ENCODE peak calls at places on chromosomes 6 and 20, in nine cellular contexts. One of them, this sample, is unnamed.
A peak's percentile ranks its signal among the peaks of the same experiment; 100 is the strongest.

GRCh38 chr6:43334466-43335095 is 26.0 kb upstream of the CRIP3 start:
- DNase-seq in BE2C: no peak
- DNase-seq in spleen: no peak
- DNase-seq in PC-3: peak; percentile 82
- DNase-seq in stomach: no peak
- DNase-seq in Panc1: peak; percentile 46
- DNase-seq in trophoblast cell: no peak
- DNase-seq in cardiac muscle cell: peak; percentile 73
- DNase-seq in effector memory CD4-positive, alpha-beta T cell: no peak
- DNase-seq in this sample: no peak

GRCh38 chr6:52728394-52728793 is 34.9 kb downstream of the GSTA2 start:
- DNase-seq in BE2C: no peak
- DNase-seq in spleen: no peak
- DNase-seq in PC-3: peak; percentile 46
- DNase-seq in stomach: peak; percentile 41
- DNase-seq in Panc1: no peak
- DNase-seq in trophoblast cell: no peak
- DNase-seq in cardiac muscle cell: peak; percentile 33
- DNase-seq in effector memory CD4-positive, alpha-beta T cell: no peak
- DNase-seq in this sample: no peak

GRCh38 chr6:42136508-42137191 is 5.8 kb downstream of the C6orf132 start:
- DNase-seq in BE2C: peak; percentile 73
- DNase-seq in spleen: no peak
- DNase-seq in PC-3: peak; percentile 85
- DNase-seq in stomach: peak; percentile 28
- DNase-seq in Panc1: no peak
- DNase-seq in trophoblast cell: peak; percentile 62
- DNase-seq in cardiac muscle cell: peak; percentile 55
- DNase-seq in effector memory CD4-positive, alpha-beta T cell: no peak
- DNase-seq in this sample: no peak

GRCh38 chr6:97068211-97068610 is 143.7 kb downstream of the KLHL32 start:
- DNase-seq in BE2C: peak; percentile 28
- DNase-seq in spleen: no peak
- DNase-seq in PC-3: peak; percentile 28
- DNase-seq in stomach: no peak
- DNase-seq in Panc1: no peak
- DNase-seq in trophoblast cell: no peak
- DNase-seq in cardiac muscle cell: peak; percentile 67
- DNase-seq in effector memory CD4-positive, alpha-beta T cell: no peak
- DNase-seq in this sample: no peak

GRCh38 chr6:41937881-41938574 is 3.6 kb downstream of the CCND3 start:
- DNase-seq in BE2C: no peak
- DNase-seq in spleen: no peak
- DNase-seq in PC-3: no peak
- DNase-seq in stomach: no peak
- DNase-seq in Panc1: no peak
- DNase-seq in trophoblast cell: no peak
- DNase-seq in cardiac muscle cell: peak; percentile 77
- DNase-seq in effector memory CD4-positive, alpha-beta T cell: peak; percentile 37
- DNase-seq in this sample: peak; percentile 22

GRCh38 chr20:58640446-58640845 is 10.6 kb upstream of the STX16 start:
- DNase-seq in BE2C: no peak
- DNase-seq in spleen: no peak
- DNase-seq in PC-3: peak; percentile 56
- DNase-seq in stomach: no peak
- DNase-seq in Panc1: no peak
- DNase-seq in trophoblast cell: peak; percentile 31
- DNase-seq in cardiac muscle cell: peak; percentile 62
- DNase-seq in effector memory CD4-positive, alpha-beta T cell: no peak
- DNase-seq in this sample: no peak

GRCh38 chr20:49187330-49188100 is 619 bp downstream of the STAU1 start:
- DNase-seq in BE2C: no peak
- DNase-seq in spleen: no peak
- DNase-seq in PC-3: no peak
- DNase-seq in stomach: peak; percentile 28
- DNase-seq in Panc1: no peak
- DNase-seq in trophoblast cell: peak; percentile 93
- DNase-seq in cardiac muscle cell: peak; percentile 4
- DNase-seq in effector memory CD4-positive, alpha-beta T cell: peak; percentile 43
- DNase-seq in this sample: peak; percentile 12

GRCh38 chr6:148736779-148737412 is 9.9 kb upstream of the UST start:
- DNase-seq in BE2C: no peak
- DNase-seq in spleen: no peak
- DNase-seq in PC-3: peak; percentile 29
- DNase-seq in stomach: no peak
- DNase-seq in Panc1: no peak
- DNase-seq in trophoblast cell: no peak
- DNase-seq in cardiac muscle cell: no peak
- DNase-seq in effector memory CD4-positive, alpha-beta T cell: no peak
- DNase-seq in this sample: no peak

GRCh38 chr6:123716506-123716905 is 79.8 kb upstream of the TRDN start:
- DNase-seq in BE2C: no peak
- DNase-seq in spleen: no peak
- DNase-seq in PC-3: no peak
- DNase-seq in stomach: no peak
- DNase-seq in Panc1: no peak
- DNase-seq in trophoblast cell: no peak
- DNase-seq in cardiac muscle cell: no peak
- DNase-seq in effector memory CD4-positive, alpha-beta T cell: no peak
- DNase-seq in this sample: no peak

GRCh38 chr6:114008331-114008730 is 37.4 kb upstream of the HDAC2 start:
- DNase-seq in BE2C: no peak
- DNase-seq in spleen: no peak
- DNase-seq in PC-3: no peak
- DNase-seq in stomach: no peak
- DNase-seq in Panc1: no peak
- DNase-seq in trophoblast cell: no peak
- DNase-seq in cardiac muscle cell: no peak
- DNase-seq in effector memory CD4-positive, alpha-beta T cell: no peak
- DNase-seq in this sample: no peak

GRCh38 chr20:20201124-20201523 is 148.8 kb downstream of the CFAP61 start:
- DNase-seq in BE2C: no peak
- DNase-seq in spleen: no peak
- DNase-seq in PC-3: no peak
- DNase-seq in stomach: no peak
- DNase-seq in Panc1: no peak
- DNase-seq in trophoblast cell: no peak
- DNase-seq in cardiac muscle cell: no peak
- DNase-seq in effector memory CD4-positive, alpha-beta T cell: no peak
- DNase-seq in this sample: no peak

GRCh38 chr6:53744321-53744720 is 50.5 kb upstream of the LRRC1 start:
- DNase-seq in BE2C: no peak
- DNase-seq in spleen: no peak
- DNase-seq in PC-3: peak; percentile 86
- DNase-seq in stomach: no peak
- DNase-seq in Panc1: no peak
- DNase-seq in trophoblast cell: peak; percentile 58
- DNase-seq in cardiac muscle cell: no peak
- DNase-seq in effector memory CD4-positive, alpha-beta T cell: no peak
- DNase-seq in this sample: no peak

GRCh38 chr20:35504751-35505150 is 24.7 kb downstream of the C20orf173 start:
- DNase-seq in BE2C: no peak
- DNase-seq in spleen: no peak
- DNase-seq in PC-3: no peak
- DNase-seq in stomach: no peak
- DNase-seq in Panc1: no peak
- DNase-seq in trophoblast cell: no peak
- DNase-seq in cardiac muscle cell: no peak
- DNase-seq in effector memory CD4-positive, alpha-beta T cell: no peak
- DNase-seq in this sample: no peak

GRCh38 chr6:87382861-87383260 is 24.9 kb upstream of the CFAP206 start:
- DNase-seq in BE2C: peak; percentile 59
- DNase-seq in spleen: no peak
- DNase-seq in PC-3: no peak
- DNase-seq in stomach: no peak
- DNase-seq in Panc1: no peak
- DNase-seq in trophoblast cell: no peak
- DNase-seq in cardiac muscle cell: no peak
- DNase-seq in effector memory CD4-positive, alpha-beta T cell: no peak
- DNase-seq in this sample: no peak

GRCh38 chr6:11161031-11161966 is 49.8 kb upstream of the ERVFRD-1 start:
- DNase-seq in BE2C: no peak
- DNase-seq in spleen: no peak
- DNase-seq in PC-3: peak; percentile 75
- DNase-seq in stomach: no peak
- DNase-seq in Panc1: no peak
- DNase-seq in trophoblast cell: no peak
- DNase-seq in cardiac muscle cell: no peak
- DNase-seq in effector memory CD4-positive, alpha-beta T cell: no peak
- DNase-seq in this sample: no peak

GRCh38 chr6:100446115-100446921 is 18.4 kb downstream of the SIM1 start:
- DNase-seq in BE2C: peak; percentile 22
- DNase-seq in spleen: no peak
- DNase-seq in PC-3: no peak
- DNase-seq in stomach: no peak
- DNase-seq in Panc1: no peak
- DNase-seq in trophoblast cell: no peak
- DNase-seq in cardiac muscle cell: no peak
- DNase-seq in effector memory CD4-positive, alpha-beta T cell: no peak
- DNase-seq in this sample: no peak

GRCh38 chr6:64777941-64778785 is 928.9 kb downstream of the EYS start:
- DNase-seq in BE2C: no peak
- DNase-seq in spleen: no peak
- DNase-seq in PC-3: peak; percentile 65
- DNase-seq in stomach: no peak
- DNase-seq in Panc1: no peak
- DNase-seq in trophoblast cell: peak; percentile 59
- DNase-seq in cardiac muscle cell: peak; percentile 26
- DNase-seq in effector memory CD4-positive, alpha-beta T cell: no peak
- DNase-seq in this sample: no peak

GRCh38 chr6:31079656-31080261 is 32.6 kb downstream of the C6orf15 start:
- DNase-seq in BE2C: peak; percentile 76
- DNase-seq in spleen: peak; percentile 79
- DNase-seq in PC-3: peak; percentile 87
- DNase-seq in stomach: peak; percentile 73
- DNase-seq in Panc1: no peak
- DNase-seq in trophoblast cell: peak; percentile 50
- DNase-seq in cardiac muscle cell: peak; percentile 73
- DNase-seq in effector memory CD4-positive, alpha-beta T cell: peak; percentile 34
- DNase-seq in this sample: peak; percentile 63
- H3K4me3 ChIP-seq in BE2C: peak overlapping the region; percentile 10
- H3K4me3 ChIP-seq in spleen: peak overlapping the region; percentile 26
- H3K4me3 ChIP-seq in PC-3: no peak overlapping the region
- H3K4me3 ChIP-seq in stomach: no peak overlapping the region
- H3K4me3 ChIP-seq in Panc1: no peak overlapping the region
- H3K4me3 ChIP-seq in trophoblast cell: no peak overlapping the region
- H3K4me3 ChIP-seq in cardiac muscle cell: no peak overlapping the region
- H3K4me3 ChIP-seq in effector memory CD4-positive, alpha-beta T cell: peak overlapping the region; percentile 20
- H3K4me3 ChIP-seq in this sample: peak overlapping the region; percentile 34

GRCh38 chr6:132919028-132919427 is 104.7 kb downstream of the RPS12 start:
- DNase-seq in BE2C: no peak
- DNase-seq in spleen: no peak
- DNase-seq in PC-3: no peak
- DNase-seq in stomach: no peak
- DNase-seq in Panc1: no peak
- DNase-seq in trophoblast cell: no peak
- DNase-seq in cardiac muscle cell: peak; percentile 63
- DNase-seq in effector memory CD4-positive, alpha-beta T cell: no peak
- DNase-seq in this sample: no peak

DNA sequence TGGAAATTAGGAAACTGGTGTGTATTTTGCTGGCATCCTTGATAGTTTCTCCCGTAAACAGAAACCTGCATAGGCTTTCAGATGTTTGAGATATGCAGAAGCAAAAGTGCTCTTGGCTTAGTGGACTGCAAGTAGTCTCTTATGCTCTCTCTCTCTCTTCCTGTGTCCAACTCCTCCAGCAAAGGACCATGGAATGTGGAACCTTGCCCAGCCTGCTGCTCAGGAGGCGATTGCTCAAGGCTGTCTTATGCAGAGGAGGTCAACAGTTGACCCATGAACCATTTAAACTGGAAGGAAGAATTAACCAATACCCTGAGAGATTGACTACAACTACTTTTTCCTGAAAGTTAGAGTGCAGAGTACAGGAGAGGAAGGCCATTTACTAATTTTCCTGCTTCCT is 105.1 kb downstream of the RPS12 start:
- DNase-seq in BE2C: no peak
- DNase-seq in spleen: no peak
- DNase-seq in PC-3: peak; percentile 70
- DNase-seq in stomach: peak; percentile 60
- DNase-seq in Panc1: no peak
- DNase-seq in trophoblast cell: peak; percentile 79
- DNase-seq in cardiac muscle cell: peak; percentile 97
- DNase-seq in effector memory CD4-positive, alpha-beta T cell: no peak
- DNase-seq in this sample: peak; percentile 60
- H3K4me3 ChIP-seq in BE2C: no peak overlapping the region
- H3K4me3 ChIP-seq in spleen: no peak overlapping the region
- H3K4me3 ChIP-seq in PC-3: no peak overlapping the region
- H3K4me3 ChIP-seq in stomach: no peak overlapping the region
- H3K4me3 ChIP-seq in Panc1: no peak overlapping the region
- H3K4me3 ChIP-seq in trophoblast cell: no peak overlapping the region
- H3K4me3 ChIP-seq in cardiac muscle cell: no peak overlapping the region
- H3K4me3 ChIP-seq in effector memory CD4-positive, alpha-beta T cell: no peak overlapping the region
- H3K4me3 ChIP-seq in this sample: no peak overlapping the region

GRCh38 chr6:32842690-32843089 is 1.2 kb downstream of the PSMB8 start:
- DNase-seq in BE2C: no peak
- DNase-seq in spleen: no peak
- DNase-seq in PC-3: no peak
- DNase-seq in stomach: no peak
- DNase-seq in Panc1: no peak
- DNase-seq in trophoblast cell: peak; percentile 80
- DNase-seq in cardiac muscle cell: no peak
- DNase-seq in effector memory CD4-positive, alpha-beta T cell: no peak
- DNase-seq in this sample: no peak
- H3K4me3 ChIP-seq in BE2C: no peak overlapping the region
- H3K4me3 ChIP-seq in spleen: peak overlapping the region; percentile 67
- H3K4me3 ChIP-seq in PC-3: peak overlapping the region; percentile 96
- H3K4me3 ChIP-seq in stomach: peak overlapping the region; percentile 61
- H3K4me3 ChIP-seq in Panc1: no peak overlapping the region
- H3K4me3 ChIP-seq in trophoblast cell: no peak overlapping the region
- H3K4me3 ChIP-seq in cardiac muscle cell: no peak overlapping the region
- H3K4me3 ChIP-seq in effector memory CD4-positive, alpha-beta T cell: peak overlapping the region; percentile 89
- H3K4me3 ChIP-seq in this sample: peak overlapping the region; percentile 86

DNA sequence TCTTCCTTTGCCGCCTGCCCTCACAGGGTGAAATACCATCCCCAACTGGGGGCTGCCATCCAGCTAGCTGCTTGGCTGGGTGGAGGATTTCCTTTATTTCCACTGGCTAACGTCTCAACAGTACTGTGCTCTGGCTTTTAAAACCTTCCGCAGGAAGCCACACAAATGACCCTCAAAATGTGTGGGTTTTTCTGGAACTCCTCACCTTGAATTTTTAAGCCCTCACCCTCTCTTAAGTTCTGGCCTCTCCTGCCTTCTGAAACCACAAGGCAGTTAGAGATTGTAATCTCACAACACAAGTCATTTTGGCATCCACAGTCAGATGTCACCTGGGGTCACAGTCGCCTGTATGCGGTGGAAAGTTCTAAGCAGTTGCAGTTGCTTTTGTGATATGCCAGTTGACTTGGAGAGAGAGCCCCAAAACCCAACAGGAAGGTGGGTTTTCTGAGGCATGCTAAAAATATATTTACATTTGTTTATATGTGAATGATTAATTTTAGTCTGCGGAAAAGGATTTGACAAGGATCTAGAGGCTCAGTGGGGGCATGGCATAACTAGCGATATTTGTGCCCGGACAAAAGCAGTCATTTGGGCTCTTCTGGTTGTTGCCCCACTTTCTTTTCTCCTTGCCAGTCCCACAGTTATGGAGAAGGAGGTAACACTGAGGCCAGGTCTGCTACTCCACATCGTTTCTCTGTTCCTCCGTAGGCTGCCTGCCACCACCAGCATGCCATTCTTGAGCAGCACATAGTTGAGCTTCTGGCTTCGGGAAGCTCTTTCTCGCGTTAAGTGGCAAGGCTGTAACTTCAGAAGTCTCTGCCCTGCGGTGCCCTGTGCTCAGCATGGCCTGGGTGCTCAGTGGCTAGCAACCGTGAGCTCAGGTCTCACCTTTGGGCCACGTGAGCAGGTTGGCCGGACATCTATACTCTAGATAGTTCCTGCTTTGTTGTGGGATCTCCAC is 335.3 kb downstream of the CD83 start:
- DNase-seq in BE2C: no peak
- DNase-seq in spleen: peak; percentile 74
- DNase-seq in PC-3: no peak
- DNase-seq in stomach: no peak
- DNase-seq in Panc1: no peak
- DNase-seq in trophoblast cell: peak; percentile 51
- DNase-seq in cardiac muscle cell: no peak
- DNase-seq in effector memory CD4-positive, alpha-beta T cell: no peak
- DNase-seq in this sample: no peak
- H3K4me3 ChIP-seq in BE2C: no peak overlapping the region
- H3K4me3 ChIP-seq in spleen: no peak overlapping the region
- H3K4me3 ChIP-seq in PC-3: no peak overlapping the region
- H3K4me3 ChIP-seq in stomach: no peak overlapping the region
- H3K4me3 ChIP-seq in Panc1: no peak overlapping the region
- H3K4me3 ChIP-seq in trophoblast cell: no peak overlapping the region
- H3K4me3 ChIP-seq in cardiac muscle cell: no peak overlapping the region
- H3K4me3 ChIP-seq in effector memory CD4-positive, alpha-beta T cell: peak overlapping the region; percentile 29
- H3K4me3 ChIP-seq in this sample: no peak overlapping the region